ENCODE peak calls at places on chromosomes 2 and 18, in nine cellular contexts. U is progenitor cell of endocrine pancreas, V is H1, S is fibroblast of the aortic adventitia, E is Calu3, L is lung, I is AG09309, Z is thoracic aorta, A is Caco-2. J is an unnamed sample.

GRCh38 chr2:148552675-148553331 is 91.7 kb upstream of the EPC2 start:
- DNase-seq in U (no peak), V (no peak), S (peak; percentile 18), E (no peak), L (no peak), I (no peak), Z (no peak), A (no peak), J (no peak)

GRCh38 chr2:173109253-173110188 is 33.9 kb downstream of the MAP3K20 start:
- DNase-seq in U (no peak), V (no peak), S (peak; percentile 63), E (no peak), L (no peak), I (peak; percentile 76), Z (no peak), A (no peak), J (peak; percentile 82)

GRCh38 chr2:240595381-240596079 is 9.0 kb downstream of the CAPN10 start:
- DNase-seq in U (no peak), V (peak; percentile 83), S (no peak), E (no peak), L (no peak), I (no peak), Z (no peak), A (peak; percentile 33), J (no peak)

GRCh38 chr2:6883448-6884122 is 6.0 kb downstream of the RSAD2 start:
- DNase-seq in U (no peak), V (no peak), S (no peak), E (no peak), L (no peak), I (no peak), Z (no peak), A (no peak), J (no peak)

GRCh38 chr18:48996041-48996440 is 45.3 kb upstream of the SMAD7 start:
- DNase-seq in U (no peak), V (no peak), S (no peak), E (no peak), L (no peak), I (no peak), Z (no peak), A (no peak), J (no peak)

GRCh38 chr2:235551965-235552364 is 58.1 kb downstream of the AGAP1 start:
- DNase-seq in U (peak; percentile 30), V (no peak), S (peak; percentile 37), E (peak; percentile 76), L (peak; percentile 36), I (peak; percentile 17), Z (no peak), A (peak; percentile 65), J (peak; percentile 81)

GRCh38 chr2:134087371-134087921 is 166.4 kb upstream of the MGAT5 start:
- DNase-seq in U (no peak), V (no peak), S (no peak), E (peak; percentile 71), L (no peak), I (no peak), Z (no peak), A (peak; percentile 59), J (no peak)

GRCh38 chr18:8303151-8303770 is 306.0 kb upstream of the RAB12 start:
- DNase-seq in U (no peak), V (no peak), S (peak; percentile 36), E (no peak), L (no peak), I (no peak), Z (no peak), A (no peak), J (no peak)

GRCh38 chr2:68824831-68825230 is 46.4 kb downstream of the BMP10 start:
- DNase-seq in U (no peak), V (no peak), S (peak; percentile 78), E (no peak), L (no peak), I (no peak), Z (no peak), A (no peak), J (peak; percentile 67)

GRCh38 chr2:218284106-218284811 is 8.0 kb downstream of the TMBIM1 start:
- DNase-seq in U (no peak), V (no peak), S (peak; percentile 77), E (peak; percentile 71), L (no peak), I (no peak), Z (no peak), A (no peak), J (peak; percentile 78)

GRCh38 chr2:189255711-189256110 is 76.2 kb upstream of the COL5A2 start:
- DNase-seq in U (no peak), V (no peak), S (no peak), E (no peak), L (no peak), I (no peak), Z (no peak), A (no peak), J (no peak)

GRCh38 chr2:42906557-42907380 is 114.4 kb upstream of the HAAO start:
- DNase-seq in U (no peak), V (peak; percentile 57), S (peak; percentile 63), E (peak; percentile 41), L (no peak), I (no peak), Z (no peak), A (no peak), J (peak; percentile 74)

GRCh38 chr2:111946294-111947114 is 48.1 kb downstream of the MERTK start:
- DNase-seq in U (no peak), V (no peak), S (peak; percentile 99), E (peak; percentile 77), L (peak; percentile 77), I (peak; percentile 92), Z (peak; percentile 29), A (peak; percentile 87), J (peak; percentile 74)

GRCh38 chr2:118479020-118479419 is 368.4 kb downstream of the EN1 start:
- DNase-seq in U (no peak), V (no peak), S (no peak), E (no peak), L (no peak), I (no peak), Z (no peak), A (no peak), J (no peak)

GRCh38 chr18:22609642-22610041 is 191.9 kb upstream of the CTAGE1 start:
- DNase-seq in U (no peak), V (no peak), S (peak; percentile 52), E (peak; percentile 64), L (peak; percentile 54), I (no peak), Z (peak; percentile 36), A (no peak), J (no peak)

GRCh38 chr2:151827564-151828142 is 568 bp downstream of the ARL5A start:
- DNase-seq in U (peak; percentile 11), V (no peak), S (peak; percentile 32), E (peak; percentile 9), L (no peak), I (no peak), Z (no peak), A (peak; percentile 38), J (no peak)

GRCh38 chr2:120885311-120885710 is 149.6 kb downstream of the GLI2 start:
- DNase-seq in U (no peak), V (no peak), S (no peak), E (no peak), L (no peak), I (no peak), Z (no peak), A (no peak), J (no peak)
- TF ChIP-seq CTCF in U (no peak), V (peak; percentile 45), S (no peak), E (no peak), L (no peak), I (no peak), Z (no peak), A (no peak), J (no peak)

DNA sequence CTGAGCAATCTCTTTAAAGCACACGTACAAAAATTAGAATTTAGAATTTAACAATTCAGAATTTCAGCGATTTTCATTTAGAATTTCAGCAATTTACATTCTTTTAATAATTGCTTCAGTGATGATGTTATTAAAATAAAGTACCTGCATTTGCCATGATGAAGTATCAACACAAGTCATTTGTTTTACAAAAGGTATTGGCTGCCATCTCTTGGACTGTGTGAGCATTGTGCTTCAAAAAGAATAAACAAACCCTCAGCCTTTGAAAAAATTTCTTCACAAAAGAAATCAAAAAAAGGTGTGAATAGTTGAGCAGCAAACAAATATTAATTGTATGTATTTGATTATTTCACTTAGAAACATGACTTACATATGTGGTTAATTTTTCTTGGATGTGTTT is 27.1 kb upstream of the ZC3H15 start:
- DNase-seq in U (no peak), V (no peak), S (peak; percentile 44), E (no peak), L (no peak), I (no peak), Z (no peak), A (no peak), J (peak; percentile 8)
- TF ChIP-seq CTCF in U (peak; percentile 47), V (peak; percentile 29), S (peak; percentile 20), E (peak; percentile 25), L (no peak), I (peak; percentile 39), Z (no peak), A (peak; percentile 32), J (peak; percentile 42)

DNA sequence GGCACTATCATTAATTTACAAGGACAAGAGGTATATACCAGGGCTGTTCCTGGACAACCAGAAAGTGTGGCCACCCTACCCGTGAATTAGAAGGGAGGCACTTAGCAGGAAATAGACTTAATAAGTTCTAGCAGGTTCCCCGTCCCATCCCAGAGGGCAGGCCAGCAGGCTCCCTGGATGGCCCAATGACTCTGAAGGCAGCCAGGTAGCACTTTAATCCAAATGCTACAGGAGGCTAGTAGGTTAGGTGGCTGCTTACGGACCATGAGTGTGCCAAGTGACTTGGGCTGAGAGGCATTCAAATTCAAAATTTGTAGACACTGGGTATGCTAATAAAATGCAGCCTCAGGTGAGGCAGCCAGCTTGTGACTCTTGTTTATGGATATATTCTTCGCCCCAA is 123.9 kb downstream of the UXS1 start:
- DNase-seq in U (no peak), V (no peak), S (no peak), E (no peak), L (peak; percentile 9), I (no peak), Z (no peak), A (no peak), J (no peak)
- TF ChIP-seq CTCF in U (no peak), V (no peak), S (no peak), E (no peak), L (no peak), I (no peak), Z (no peak), A (no peak), J (no peak)

DNA sequence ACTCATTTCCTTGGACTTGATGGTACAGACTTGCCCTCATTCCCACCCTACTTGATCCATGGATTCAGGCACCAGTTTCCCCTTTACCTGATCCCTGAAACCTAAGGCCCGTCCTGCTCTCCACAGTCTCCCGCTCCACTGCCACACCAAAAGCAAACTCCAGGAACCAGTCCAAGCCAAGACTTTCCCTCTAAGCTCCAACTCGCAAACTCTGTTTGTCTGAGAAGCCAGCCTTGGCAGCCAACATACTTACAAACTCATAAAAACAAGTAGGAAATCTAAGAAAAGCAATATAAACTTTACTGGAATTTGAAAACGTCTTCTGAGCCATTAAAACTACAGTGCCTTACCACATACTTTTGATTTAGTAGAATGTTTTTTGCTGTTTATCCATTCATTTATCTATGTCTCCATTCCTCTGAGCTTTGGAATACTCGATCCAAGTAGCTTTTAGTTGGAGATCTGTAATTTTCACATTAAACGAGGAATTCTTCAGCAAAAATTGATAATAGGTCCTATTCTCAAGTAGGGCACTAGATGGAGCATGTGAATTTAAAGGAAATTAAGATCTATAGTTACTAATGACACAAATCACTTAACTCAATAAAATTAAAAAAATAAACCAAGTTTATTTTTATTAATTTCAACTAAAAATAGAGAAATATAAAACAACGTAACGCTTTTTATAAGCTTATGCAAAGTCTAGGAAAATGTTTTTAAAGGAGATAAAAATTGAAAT is 199.7 kb downstream of the MYO3B start:
- DNase-seq in U (no peak), V (no peak), S (peak; percentile 5), E (no peak), L (no peak), I (peak; percentile 17), Z (no peak), A (no peak), J (no peak)
- TF ChIP-seq CTCF in U (peak; percentile 36), V (no peak), S (peak; percentile 17), E (no peak), L (no peak), I (no peak), Z (no peak), A (no peak), J (peak; percentile 36)